ENCODE peak calls at places on chromosome 7, in ten cellular contexts. One of them, this sample, is unnamed.

GRCh38 chr7:125495997-125496396 is 566.4 kb upstream of the POT1 start:
- DNase-seq in upper lobe of right lung: no peak
- DNase-seq in caudate nucleus: no peak
- DNase-seq in stromal cell of bone marrow: no peak
- DNase-seq in colonic mucosa: no peak
- DNase-seq in transverse colon: no peak
- DNase-seq in Karpas-422: no peak
- DNase-seq in activated CD8-positive, alpha-beta memory T cell treated with anti-CD3 and anti-CD28 coated beads for 4 hours: no peak
- DNase-seq in NCI-H2081: no peak
- DNase-seq in activated naive CD8-positive, alpha-beta T cell treated with anti-CD3 and anti-CD28 coated beads, Interleukin-2, amount 50 U/mL, for 24 hours: no peak
- DNase-seq in this sample: no peak

GRCh38 chr7:155809332-155809946 is 2.8 kb downstream of the SHH start:
- DNase-seq in upper lobe of right lung: peak; percentile 79
- DNase-seq in caudate nucleus: no peak
- DNase-seq in stromal cell of bone marrow: no peak
- DNase-seq in colonic mucosa: peak; percentile 67
- DNase-seq in transverse colon: no peak
- DNase-seq in Karpas-422: no peak
- DNase-seq in activated CD8-positive, alpha-beta memory T cell treated with anti-CD3 and anti-CD28 coated beads for 4 hours: no peak
- DNase-seq in NCI-H2081: no peak
- DNase-seq in activated naive CD8-positive, alpha-beta T cell treated with anti-CD3 and anti-CD28 coated beads, Interleukin-2, amount 50 U/mL, for 24 hours: no peak
- DNase-seq in this sample: no peak

GRCh38 chr7:2393751-2394150 is 9.7 kb upstream of the CHST12 start:
- DNase-seq in upper lobe of right lung: no peak
- DNase-seq in caudate nucleus: no peak
- DNase-seq in stromal cell of bone marrow: no peak
- DNase-seq in colonic mucosa: no peak
- DNase-seq in transverse colon: no peak
- DNase-seq in Karpas-422: no peak
- DNase-seq in activated CD8-positive, alpha-beta memory T cell treated with anti-CD3 and anti-CD28 coated beads for 4 hours: no peak
- DNase-seq in NCI-H2081: no peak
- DNase-seq in activated naive CD8-positive, alpha-beta T cell treated with anti-CD3 and anti-CD28 coated beads, Interleukin-2, amount 50 U/mL, for 24 hours: no peak
- DNase-seq in this sample: no peak

GRCh38 chr7:9029671-9030070 is 596.3 kb downstream of the NXPH1 start:
- DNase-seq in upper lobe of right lung: no peak
- DNase-seq in caudate nucleus: no peak
- DNase-seq in stromal cell of bone marrow: no peak
- DNase-seq in colonic mucosa: no peak
- DNase-seq in transverse colon: no peak
- DNase-seq in Karpas-422: no peak
- DNase-seq in activated CD8-positive, alpha-beta memory T cell treated with anti-CD3 and anti-CD28 coated beads for 4 hours: no peak
- DNase-seq in NCI-H2081: peak; percentile 66
- DNase-seq in activated naive CD8-positive, alpha-beta T cell treated with anti-CD3 and anti-CD28 coated beads, Interleukin-2, amount 50 U/mL, for 24 hours: no peak
- DNase-seq in this sample: no peak

GRCh38 chr7:69276011-69276729 is 322.1 kb upstream of the AUTS2 start:
- DNase-seq in upper lobe of right lung: no peak
- DNase-seq in caudate nucleus: no peak
- DNase-seq in stromal cell of bone marrow: peak; percentile 71
- DNase-seq in colonic mucosa: peak; percentile 22
- DNase-seq in transverse colon: no peak
- DNase-seq in Karpas-422: no peak
- DNase-seq in activated CD8-positive, alpha-beta memory T cell treated with anti-CD3 and anti-CD28 coated beads for 4 hours: no peak
- DNase-seq in NCI-H2081: no peak
- DNase-seq in activated naive CD8-positive, alpha-beta T cell treated with anti-CD3 and anti-CD28 coated beads, Interleukin-2, amount 50 U/mL, for 24 hours: no peak
- DNase-seq in this sample: no peak

GRCh38 chr7:55375237-55375636 is 10.1 kb downstream of the LANCL2 start:
- DNase-seq in upper lobe of right lung: no peak
- DNase-seq in caudate nucleus: no peak
- DNase-seq in stromal cell of bone marrow: no peak
- DNase-seq in colonic mucosa: no peak
- DNase-seq in transverse colon: no peak
- DNase-seq in Karpas-422: no peak
- DNase-seq in activated CD8-positive, alpha-beta memory T cell treated with anti-CD3 and anti-CD28 coated beads for 4 hours: no peak
- DNase-seq in NCI-H2081: no peak
- DNase-seq in activated naive CD8-positive, alpha-beta T cell treated with anti-CD3 and anti-CD28 coated beads, Interleukin-2, amount 50 U/mL, for 24 hours: no peak
- DNase-seq in this sample: no peak

GRCh38 chr7:55092186-55092976 is 73.6 kb downstream of the EGFR start:
- DNase-seq in upper lobe of right lung: no peak
- DNase-seq in caudate nucleus: no peak
- DNase-seq in stromal cell of bone marrow: no peak
- DNase-seq in colonic mucosa: no peak
- DNase-seq in transverse colon: no peak
- DNase-seq in Karpas-422: peak; percentile 56
- DNase-seq in activated CD8-positive, alpha-beta memory T cell treated with anti-CD3 and anti-CD28 coated beads for 4 hours: no peak
- DNase-seq in NCI-H2081: no peak
- DNase-seq in activated naive CD8-positive, alpha-beta T cell treated with anti-CD3 and anti-CD28 coated beads, Interleukin-2, amount 50 U/mL, for 24 hours: no peak
- DNase-seq in this sample: peak; percentile 62

GRCh38 chr7:27389508-27389907 is 146.9 kb downstream of the EVX1 start:
- DNase-seq in upper lobe of right lung: no peak
- DNase-seq in caudate nucleus: no peak
- DNase-seq in stromal cell of bone marrow: peak; percentile 55
- DNase-seq in colonic mucosa: no peak
- DNase-seq in transverse colon: no peak
- DNase-seq in Karpas-422: no peak
- DNase-seq in activated CD8-positive, alpha-beta memory T cell treated with anti-CD3 and anti-CD28 coated beads for 4 hours: no peak
- DNase-seq in NCI-H2081: no peak
- DNase-seq in activated naive CD8-positive, alpha-beta T cell treated with anti-CD3 and anti-CD28 coated beads, Interleukin-2, amount 50 U/mL, for 24 hours: no peak
- DNase-seq in this sample: no peak

GRCh38 chr7:131385039-131385605 is 57.4 kb downstream of the MKLN1 start:
- DNase-seq in upper lobe of right lung: no peak
- DNase-seq in caudate nucleus: no peak
- DNase-seq in stromal cell of bone marrow: no peak
- DNase-seq in colonic mucosa: no peak
- DNase-seq in transverse colon: no peak
- DNase-seq in Karpas-422: no peak
- DNase-seq in activated CD8-positive, alpha-beta memory T cell treated with anti-CD3 and anti-CD28 coated beads for 4 hours: no peak
- DNase-seq in NCI-H2081: no peak
- DNase-seq in activated naive CD8-positive, alpha-beta T cell treated with anti-CD3 and anti-CD28 coated beads, Interleukin-2, amount 50 U/mL, for 24 hours: no peak
- DNase-seq in this sample: no peak

GRCh38 chr7:42677751-42678231 is 234.1 kb downstream of the C7orf25 start:
- DNase-seq in upper lobe of right lung: no peak
- DNase-seq in caudate nucleus: no peak
- DNase-seq in stromal cell of bone marrow: peak; percentile 93
- DNase-seq in colonic mucosa: no peak
- DNase-seq in transverse colon: no peak
- DNase-seq in Karpas-422: no peak
- DNase-seq in activated CD8-positive, alpha-beta memory T cell treated with anti-CD3 and anti-CD28 coated beads for 4 hours: no peak
- DNase-seq in NCI-H2081: no peak
- DNase-seq in activated naive CD8-positive, alpha-beta T cell treated with anti-CD3 and anti-CD28 coated beads, Interleukin-2, amount 50 U/mL, for 24 hours: no peak
- DNase-seq in this sample: no peak

GRCh38 chr7:55056577-55057480 is 38.0 kb downstream of the EGFR start:
- DNase-seq in upper lobe of right lung: no peak
- DNase-seq in caudate nucleus: no peak
- DNase-seq in stromal cell of bone marrow: peak; percentile 89
- DNase-seq in colonic mucosa: no peak
- DNase-seq in transverse colon: no peak
- DNase-seq in Karpas-422: no peak
- DNase-seq in activated CD8-positive, alpha-beta memory T cell treated with anti-CD3 and anti-CD28 coated beads for 4 hours: no peak
- DNase-seq in NCI-H2081: no peak
- DNase-seq in activated naive CD8-positive, alpha-beta T cell treated with anti-CD3 and anti-CD28 coated beads, Interleukin-2, amount 50 U/mL, for 24 hours: no peak
- DNase-seq in this sample: no peak

GRCh38 chr7:20596653-20597052 is 18.8 kb upstream of the ABCB5 start:
- DNase-seq in upper lobe of right lung: no peak
- DNase-seq in caudate nucleus: no peak
- DNase-seq in stromal cell of bone marrow: peak; percentile 82
- DNase-seq in colonic mucosa: no peak
- DNase-seq in transverse colon: no peak
- DNase-seq in Karpas-422: no peak
- DNase-seq in activated CD8-positive, alpha-beta memory T cell treated with anti-CD3 and anti-CD28 coated beads for 4 hours: no peak
- DNase-seq in NCI-H2081: no peak
- DNase-seq in activated naive CD8-positive, alpha-beta T cell treated with anti-CD3 and anti-CD28 coated beads, Interleukin-2, amount 50 U/mL, for 24 hours: no peak
- DNase-seq in this sample: no peak

GRCh38 chr7:148622887-148623585 is 32.5 kb downstream of the C7orf33 start:
- DNase-seq in upper lobe of right lung: no peak
- DNase-seq in caudate nucleus: no peak
- DNase-seq in stromal cell of bone marrow: no peak
- DNase-seq in colonic mucosa: no peak
- DNase-seq in transverse colon: no peak
- DNase-seq in Karpas-422: no peak
- DNase-seq in activated CD8-positive, alpha-beta memory T cell treated with anti-CD3 and anti-CD28 coated beads for 4 hours: no peak
- DNase-seq in NCI-H2081: peak; percentile 79
- DNase-seq in activated naive CD8-positive, alpha-beta T cell treated with anti-CD3 and anti-CD28 coated beads, Interleukin-2, amount 50 U/mL, for 24 hours: no peak
- DNase-seq in this sample: peak; percentile 28

GRCh38 chr7:41984888-41985287 is 252.1 kb downstream of the GLI3 start:
- DNase-seq in upper lobe of right lung: no peak
- DNase-seq in caudate nucleus: no peak
- DNase-seq in stromal cell of bone marrow: no peak
- DNase-seq in colonic mucosa: no peak
- DNase-seq in transverse colon: no peak
- DNase-seq in Karpas-422: no peak
- DNase-seq in activated CD8-positive, alpha-beta memory T cell treated with anti-CD3 and anti-CD28 coated beads for 4 hours: no peak
- DNase-seq in NCI-H2081: no peak
- DNase-seq in activated naive CD8-positive, alpha-beta T cell treated with anti-CD3 and anti-CD28 coated beads, Interleukin-2, amount 50 U/mL, for 24 hours: no peak
- DNase-seq in this sample: no peak